ENCODE peak calls at places on chromosomes 4 and X, in ten cellular contexts. L is BJ, E is choroid plexus epithelial cell, H is DND-41, I is skeletal muscle cell, Q is breast epithelium, S is right atrium auricular region, X is kidney, G is kidney epithelial cell, Y is lower lobe of right lung. T is an unnamed sample.

GRCh38 chr4:164224871-164225270 is 529.1 kb upstream of the SMIM31 start:
- DNase-seq in X (no peak), I (no peak), L (no peak), Q (no peak), G (no peak), H (no peak), E (no peak), Y (no peak), S (no peak), T (no peak)

GRCh38 chr4:132530846-132531245 is 618.2 kb upstream of the PCDH10 start:
- DNase-seq in Q (no peak), G (no peak), L (no peak), H (no peak), Y (no peak), S (no peak), E (no peak), X (no peak), I (no peak), T (no peak)

GRCh38 chr4:175882891-175883290 is 70.8 kb upstream of the GPM6A start:
- DNase-seq in L (no peak), X (no peak), Y (no peak), Q (no peak), S (no peak), H (no peak), G (no peak), I (no peak), E (no peak), T (no peak)

GRCh38 chr4:25535278-25535677 is 120.4 kb upstream of the SLC34A2 start:
- DNase-seq in S (no peak), E (no peak), H (no peak), I (no peak), L (no peak), Q (no peak), Y (no peak), X (no peak), G (peak; percentile 41), T (no peak)

GRCh38 chr4:181194096-181194495 is 1049.1 kb upstream of the TENM3 start:
- DNase-seq in Y (no peak), E (peak; percentile 45), H (no peak), Q (no peak), S (no peak), I (peak; percentile 78), X (no peak), G (no peak), L (no peak), T (peak; percentile 12)

GRCh38 chrX:79592259-79592658 is 225.1 kb upstream of the ITM2A start:
- DNase-seq in G (no peak), S (no peak), E (no peak), H (no peak), X (no peak), Q (no peak), Y (no peak), L (no peak), I (no peak), T (no peak)

GRCh38 chr4:140012688-140013087 is 141.3 kb downstream of the MAML3 start:
- DNase-seq in H (peak; percentile 69), S (peak; percentile 77), G (peak; percentile 21), X (no peak), Q (no peak), I (peak; percentile 46), E (peak; percentile 94), Y (peak; percentile 54), L (peak; percentile 9), T (peak; percentile 63)

GRCh38 chrX:134362560-134363089 is 97.3 kb upstream of the HPRT1 start:
- DNase-seq in S (no peak), X (no peak), L (no peak), E (no peak), Q (no peak), H (no peak), G (no peak), I (no peak), Y (no peak), T (no peak)

GRCh38 chrX:6363193-6363592 is 134.5 kb upstream of the NLGN4X start:
- DNase-seq in I (no peak), Q (no peak), L (no peak), X (no peak), E (no peak), S (no peak), H (no peak), Y (no peak), G (no peak), T (no peak)

DNA sequence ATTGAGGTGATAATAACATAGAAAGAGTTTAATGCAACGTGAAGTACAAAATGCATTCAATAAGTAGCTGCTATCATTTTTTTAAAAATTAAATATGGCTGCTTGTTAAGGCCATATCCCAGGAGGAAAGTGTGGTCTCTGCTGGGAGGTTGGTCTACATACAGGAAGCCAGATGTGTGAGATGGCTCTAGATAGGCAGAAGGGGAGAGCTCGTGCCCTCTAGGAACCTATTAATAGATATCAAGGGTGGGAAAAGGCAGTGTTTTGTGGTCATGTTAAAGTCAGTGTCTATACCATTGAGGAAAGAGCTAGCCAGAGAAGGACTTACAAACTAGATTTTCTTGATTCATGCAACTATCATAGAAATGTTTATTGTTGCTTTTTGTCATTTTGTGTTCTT is 140.5 kb downstream of the KLHL8 start:
- DNase-seq in G (no peak), H (no peak), S (no peak), Q (no peak), L (no peak), X (no peak), Y (no peak), E (no peak), I (no peak), T (no peak)
- H3K4me3 ChIP-seq in G (no peak overlapping the region), H (no peak overlapping the region), S (no peak overlapping the region), Q (no peak overlapping the region), L (no peak overlapping the region), X (no peak overlapping the region), Y (no peak overlapping the region), E (no peak overlapping the region), I (no peak overlapping the region), T (no peak overlapping the region)

GRCh38 chrX:71514367-71515038 is 18.4 kb upstream of the OGT start:
- DNase-seq in G (no peak), E (no peak), S (no peak), Y (no peak), I (no peak), H (no peak), X (no peak), L (no peak), Q (no peak), T (no peak)
- H3K4me3 ChIP-seq in G (no peak overlapping the region), E (no peak overlapping the region), S (no peak overlapping the region), Y (no peak overlapping the region), I (no peak overlapping the region), H (no peak overlapping the region), X (no peak overlapping the region), L (no peak overlapping the region), Q (no peak overlapping the region), T (no peak overlapping the region)

DNA sequence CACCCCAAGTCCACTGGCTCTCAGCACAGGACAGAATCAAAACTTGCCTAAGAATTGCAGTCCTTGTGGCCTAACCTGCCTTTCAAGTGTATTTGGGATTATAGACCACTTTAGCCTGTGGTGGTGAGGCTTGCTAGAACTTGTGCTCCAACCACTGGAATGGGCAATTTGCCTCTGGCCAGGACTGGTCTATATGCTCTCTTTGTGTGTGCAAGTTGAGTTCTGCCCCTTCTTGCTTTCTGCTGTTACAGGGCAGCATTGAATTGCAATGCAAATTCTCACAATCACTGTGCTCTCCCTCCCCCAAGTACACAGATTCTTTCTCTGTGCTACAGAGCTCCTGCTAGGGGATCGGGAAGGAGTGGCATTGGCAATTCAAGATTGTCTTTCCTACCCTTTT is 233.6 kb upstream of the DIPK2B start:
- DNase-seq in S (no peak), I (no peak), Y (no peak), X (no peak), G (no peak), H (no peak), E (no peak), Q (no peak), L (no peak), T (no peak)
- H3K4me3 ChIP-seq in S (no peak overlapping the region), I (no peak overlapping the region), Y (no peak overlapping the region), X (no peak overlapping the region), G (no peak overlapping the region), H (no peak overlapping the region), E (no peak overlapping the region), Q (no peak overlapping the region), L (no peak overlapping the region), T (no peak overlapping the region)

GRCh38 chrX:20217279-20217678 is 49.4 kb downstream of the RPS6KA3 start:
- DNase-seq in E (peak; percentile 75), G (no peak), L (no peak), Y (no peak), X (no peak), H (no peak), S (no peak), I (peak; percentile 15), Q (no peak), T (peak; percentile 39)

GRCh38 chrX:20215565-20215964 is 51.1 kb downstream of the RPS6KA3 start:
- DNase-seq in I (no peak), E (no peak), Y (no peak), H (no peak), X (no peak), L (no peak), S (no peak), G (no peak), Q (no peak), T (no peak)

GRCh38 chrX:20217906-20218305 is 48.8 kb downstream of the RPS6KA3 start:
- DNase-seq in E (no peak), Q (no peak), Y (no peak), G (no peak), H (no peak), L (no peak), X (no peak), I (no peak), S (no peak), T (no peak)

GRCh38 chrX:20211261-20211786 is 55.4 kb downstream of the RPS6KA3 start:
- DNase-seq in H (no peak), X (no peak), I (no peak), Q (no peak), E (no peak), S (no peak), Y (no peak), G (no peak), L (no peak), T (no peak)

GRCh38 chrX:20212486-20213089 is 54.1 kb downstream of the RPS6KA3 start:
- DNase-seq in E (no peak), S (no peak), I (no peak), H (no peak), Q (no peak), Y (no peak), G (no peak), L (no peak), X (no peak), T (no peak)
- H3K4me3 ChIP-seq in E (no peak overlapping the region), S (no peak overlapping the region), I (no peak overlapping the region), H (no peak overlapping the region), Q (no peak overlapping the region), Y (no peak overlapping the region), G (no peak overlapping the region), L (no peak overlapping the region), X (no peak overlapping the region), T (no peak overlapping the region)

DNA sequence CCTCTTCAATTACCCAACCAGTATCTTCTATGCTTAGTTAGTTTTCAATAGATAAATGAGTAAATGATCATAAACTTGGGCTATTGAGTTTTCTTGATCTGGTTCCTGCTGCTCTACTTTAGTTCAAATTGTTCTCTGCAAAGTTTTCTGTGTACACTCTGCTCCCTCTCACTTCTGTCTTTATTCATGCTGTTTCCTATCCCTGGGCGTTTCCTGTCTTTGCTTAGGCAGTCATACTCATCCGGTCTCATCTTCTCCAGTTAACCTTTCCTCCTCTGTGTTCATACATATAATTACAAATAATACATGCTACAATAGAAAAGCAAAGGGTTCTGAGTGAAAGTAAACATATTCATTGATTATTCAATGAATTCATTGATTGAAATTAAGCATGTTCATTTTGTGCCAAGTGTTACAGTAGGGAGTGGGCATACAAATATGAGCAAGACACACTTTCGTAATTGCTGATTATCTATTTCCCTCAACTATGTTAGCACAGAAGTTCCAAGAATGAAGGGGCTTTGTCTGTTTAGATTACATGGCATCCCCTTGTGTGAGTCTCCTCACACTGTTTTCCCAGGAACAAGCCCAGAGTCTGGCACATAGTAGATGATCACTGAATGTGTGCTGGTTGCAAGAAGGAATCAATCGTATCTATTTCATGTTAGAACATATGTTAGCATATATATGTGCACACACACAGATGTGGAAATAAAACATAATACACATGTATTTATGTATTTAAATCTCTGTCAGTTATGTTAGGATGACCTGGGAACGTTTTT is 1.1 kb downstream of the RAB39B start:
- DNase-seq in L (no peak), I (no peak), X (no peak), Q (no peak), Y (no peak), H (no peak), G (no peak), E (no peak), S (no peak), T (no peak)
- H3K4me3 ChIP-seq in L (no peak overlapping the region), I (no peak overlapping the region), X (no peak overlapping the region), Q (peak overlapping the region; percentile 45), Y (peak overlapping the region; percentile 56), H (peak overlapping the region; percentile 87), G (no peak overlapping the region), E (no peak overlapping the region), S (no peak overlapping the region), T (no peak overlapping the region)